ENCODE peak calls at places on chromosome 13, in eight cellular contexts. C is IMR-90, W is body of pancreas, Z is adrenal gland, O is uterus, K is upper lobe of left lung, F is breast epithelium, I is gastrocnemius medialis. E is an unnamed sample.

GRCh38 chr13:114319441-114319871 is 5.2 kb downstream of the CHAMP1 start:
- DNase-seq in C (peak; percentile 93), K (no peak), F (no peak), W (no peak), O (no peak), Z (no peak), I (no peak), E (no peak)

GRCh38 chr13:36490055-36490454 is 57.8 kb downstream of the CCNA1 start:
- DNase-seq in K (no peak), W (no peak), F (no peak), Z (no peak), O (no peak), C (no peak), I (no peak), E (no peak)

GRCh38 chr13:24218320-24218719 is 57.8 kb downstream of the SPATA13 start:
- DNase-seq in F (no peak), I (no peak), K (no peak), O (no peak), W (no peak), Z (no peak), C (no peak), E (no peak)

GRCh38 chr13:113938246-113938645 is 35.6 kb downstream of the C13orf46 start:
- DNase-seq in O (no peak), F (no peak), K (no peak), C (no peak), Z (no peak), W (no peak), I (no peak), E (no peak)

GRCh38 chr13:112635323-112635722 is 47.4 kb upstream of the TUBGCP3 start:
- DNase-seq in K (no peak), I (no peak), C (no peak), Z (no peak), F (peak; percentile 6), W (no peak), O (no peak), E (no peak)

GRCh38 chr13:32748305-32748704 is 162.1 kb downstream of the PDS5B start:
- DNase-seq in C (no peak), Z (no peak), F (no peak), O (no peak), K (no peak), W (no peak), I (no peak), E (no peak)

GRCh38 chr13:109782823-109783411 is 3.5 kb downstream of the IRS2 start:
- DNase-seq in W (no peak), Z (no peak), F (no peak), K (no peak), I (no peak), O (no peak), C (no peak), E (no peak)

GRCh38 chr13:19153782-19154450 is 27.7 kb downstream of the TUBA3C start:
- DNase-seq in K (no peak), O (no peak), F (no peak), Z (no peak), W (peak; percentile 31), I (no peak), C (no peak), E (no peak)

GRCh38 chr13:46799139-46799538 is 2.2 kb upstream of the ESD start:
- DNase-seq in O (no peak), Z (no peak), C (no peak), K (no peak), F (no peak), W (no peak), I (no peak), E (no peak)

GRCh38 chr13:46795321-46795720 is 1.6 kb downstream of the ESD start:
- DNase-seq in F (no peak), Z (no peak), O (no peak), C (no peak), W (no peak), I (no peak), K (no peak), E (no peak)

GRCh38 chr13:46796129-46796514 is 839 bp downstream of the ESD start:
- DNase-seq in Z (no peak), W (no peak), K (no peak), C (no peak), F (no peak), I (no peak), O (no peak), E (no peak)

GRCh38 chr13:46797468-46798237 is 692 bp upstream of the ESD start:
- DNase-seq in K (no peak), C (peak; percentile 48), Z (no peak), W (peak; percentile 9), F (no peak), I (no peak), O (no peak), E (no peak)

DNA sequence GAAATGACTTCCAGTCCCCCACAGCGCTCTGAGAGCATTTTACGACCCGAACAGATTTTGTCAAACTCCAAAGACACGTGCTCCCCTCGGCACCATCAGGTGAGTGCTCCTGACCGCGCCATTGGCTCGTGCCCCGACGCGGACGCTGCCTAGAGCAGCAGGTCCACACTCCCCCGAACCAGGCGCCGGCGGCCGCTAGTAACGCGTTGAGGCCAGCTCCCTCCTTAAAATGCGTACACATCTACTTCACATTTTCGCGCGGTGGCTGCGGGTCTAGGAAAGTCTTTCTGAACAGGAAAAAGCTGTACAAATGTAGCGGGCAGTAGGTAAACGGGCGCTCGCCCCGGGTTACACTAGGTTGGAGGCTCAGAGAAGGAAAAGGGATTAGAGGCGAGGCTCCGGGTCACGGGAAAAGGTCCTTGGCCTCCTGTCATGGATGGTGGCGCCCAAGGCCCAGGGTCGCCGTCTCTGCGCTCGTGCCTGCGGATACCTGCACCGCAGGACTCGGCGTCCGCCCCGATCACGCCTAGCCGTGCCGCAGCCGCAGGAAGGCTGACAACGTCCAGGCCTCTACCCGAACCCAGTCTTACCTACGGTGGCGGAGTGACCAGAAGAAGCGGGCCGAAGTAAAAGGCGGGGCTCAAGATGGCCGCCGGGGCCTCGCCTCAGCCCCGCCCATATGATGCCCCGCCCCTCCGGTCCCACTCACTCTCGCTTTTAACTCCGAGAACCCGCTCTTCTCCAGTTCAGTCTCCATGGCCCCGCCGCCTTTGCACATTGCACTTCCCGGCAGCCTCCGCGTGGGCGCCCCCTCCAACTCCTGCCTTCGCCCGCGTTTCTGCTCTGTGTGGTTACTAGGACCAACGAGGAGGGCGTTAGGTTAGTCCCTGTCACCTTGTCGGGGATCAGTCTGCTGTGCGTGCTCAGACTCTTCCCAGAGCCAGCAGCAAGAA is at the start of gene ESD:
- DNase-seq in F (peak; percentile 92), C (peak; percentile 87), O (peak; percentile 97), K (peak; percentile 93), I (peak; percentile 91), W (peak; percentile 95), Z (peak; percentile 92), E (peak; percentile 94)
- TF ChIP-seq POLR2A in F (no peak), C (peak; percentile 36), O (peak; percentile 78), K (peak; percentile 57), I (peak; percentile 86), W (peak; percentile 62), Z (peak; percentile 78), E (peak; percentile 83)

GRCh38 chr13:26977541-26977940 is 194.1 kb downstream of the USP12 start:
- DNase-seq in O (no peak), W (no peak), I (no peak), C (peak; percentile 49), Z (no peak), K (no peak), F (no peak), E (no peak)

GRCh38 chr13:26978081-26978860 is 193.3 kb downstream of the USP12 start:
- DNase-seq in O (no peak), I (no peak), K (no peak), C (no peak), W (no peak), Z (no peak), F (no peak), E (no peak)

GRCh38 chr13:26979334-26979733 is 192.3 kb downstream of the USP12 start:
- DNase-seq in C (no peak), O (no peak), W (no peak), Z (no peak), I (no peak), F (no peak), K (no peak), E (no peak)

GRCh38 chr13:26983533-26984315 is 187.9 kb downstream of the USP12 start:
- DNase-seq in C (no peak), K (no peak), I (no peak), Z (no peak), W (no peak), O (no peak), F (no peak), E (no peak)

DNA sequence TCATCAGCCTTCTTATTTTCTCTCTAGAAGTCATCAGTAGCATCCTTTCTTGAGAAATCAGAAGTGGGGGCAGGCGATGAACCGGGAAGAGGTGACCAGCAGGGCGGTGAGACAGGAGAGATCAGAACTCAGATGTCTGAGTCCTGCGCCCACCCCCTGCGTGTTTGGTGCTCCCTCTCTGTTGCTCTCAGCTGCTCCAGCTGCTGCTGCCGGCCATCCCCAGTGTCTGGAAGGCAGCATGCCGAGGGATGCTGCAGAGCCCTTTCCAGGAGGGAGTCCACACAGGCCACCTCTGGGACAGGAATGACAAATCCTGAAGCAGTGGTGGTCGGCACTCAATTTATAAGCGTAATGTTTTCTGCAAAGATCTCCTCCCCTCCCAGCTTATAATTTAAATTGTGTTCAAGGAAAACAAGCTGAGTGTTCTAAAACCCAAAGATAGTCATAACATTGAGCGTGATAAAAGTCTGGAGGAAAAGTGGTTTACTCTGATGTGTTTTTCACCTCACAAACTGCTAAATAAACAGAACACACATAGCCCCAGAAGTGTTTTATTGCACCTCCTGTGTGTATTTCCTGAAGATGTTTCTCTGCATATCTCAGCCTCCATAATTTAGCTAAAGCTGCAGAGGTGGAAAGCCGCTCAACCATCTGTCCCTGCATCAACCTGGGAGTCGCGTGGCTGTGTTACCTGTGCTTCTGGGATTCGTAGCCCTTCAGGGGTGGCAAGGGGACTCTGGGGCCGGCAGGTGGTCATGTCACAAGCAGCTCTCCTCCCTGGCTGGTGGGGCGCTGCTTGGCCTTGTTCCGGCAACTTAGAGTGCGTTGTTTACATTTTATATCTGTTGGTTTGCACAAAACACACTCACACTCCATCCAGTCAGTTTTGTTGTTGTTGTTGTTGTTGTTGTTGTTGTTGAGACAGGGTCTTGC is 191.2 kb downstream of the USP12 start:
- DNase-seq in C (no peak), Z (no peak), O (no peak), W (no peak), F (no peak), K (no peak), I (no peak), E (no peak)
- H3K4me1 ChIP-seq in C (peaks cover 18% of the 10 kb centered on the region), Z (no peaks in the 10 kb centered on the region), O (peaks cover 11% of the 10 kb centered on the region), W (peaks cover 26% of the 10 kb centered on the region), F (no peaks in the 10 kb centered on the region), K (peaks cover 22% of the 10 kb centered on the region), I (no peaks in the 10 kb centered on the region), E (no peaks in the 10 kb centered on the region)

DNA sequence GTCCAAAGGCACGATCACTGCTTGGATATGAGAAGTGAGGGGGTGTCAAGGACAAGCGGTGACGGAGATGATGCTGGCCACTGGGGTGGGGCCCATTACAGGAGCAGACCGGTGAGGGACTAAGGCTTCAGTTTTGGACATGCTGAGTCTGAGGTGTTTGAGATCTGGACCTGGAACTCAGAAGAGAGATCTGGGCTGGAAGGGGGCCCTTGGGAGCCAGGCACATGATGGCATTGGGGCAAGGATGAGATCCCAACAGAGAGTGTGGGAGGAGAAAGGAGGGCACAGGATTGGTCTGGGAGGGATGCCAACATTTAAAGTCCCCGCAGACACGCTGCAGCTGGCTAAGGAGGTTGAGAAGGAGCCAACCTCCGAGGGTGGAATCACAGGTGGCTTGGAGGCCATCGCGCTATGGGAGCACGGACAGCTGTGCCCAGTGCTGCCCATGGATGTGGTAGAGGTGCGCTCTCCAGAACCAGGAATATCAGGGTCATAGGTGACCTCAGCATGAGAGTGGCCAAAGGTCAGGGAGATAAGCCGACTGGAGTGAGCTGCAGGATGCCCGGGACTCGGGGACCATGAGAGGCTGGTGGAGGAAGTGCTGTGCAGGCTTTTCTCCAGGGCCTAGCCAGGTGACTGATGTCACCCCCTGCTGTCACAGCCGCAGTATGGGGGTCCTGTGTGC is 21.8 kb downstream of the DHRS12 start:
- DNase-seq in F (no peak), O (no peak), C (no peak), I (no peak), K (no peak), Z (no peak), W (peak; percentile 96), E (peak; percentile 66)
- H3K27me3 ChIP-seq in F (no peaks in the 10 kb centered on the region), O (no peaks in the 10 kb centered on the region), C (peaks cover under 1% of the 10 kb centered on the region), I (no peaks in the 10 kb centered on the region), K (no peaks in the 10 kb centered on the region), Z (no peaks in the 10 kb centered on the region), W (no peaks in the 10 kb centered on the region), E (no peaks in the 10 kb centered on the region)

GRCh38 chr13:76516013-76516412 is 370.2 kb downstream of the KCTD12 start:
- DNase-seq in W (no peak), Z (no peak), C (peak; percentile 92), F (no peak), K (no peak), O (no peak), I (no peak), E (no peak)

DNA sequence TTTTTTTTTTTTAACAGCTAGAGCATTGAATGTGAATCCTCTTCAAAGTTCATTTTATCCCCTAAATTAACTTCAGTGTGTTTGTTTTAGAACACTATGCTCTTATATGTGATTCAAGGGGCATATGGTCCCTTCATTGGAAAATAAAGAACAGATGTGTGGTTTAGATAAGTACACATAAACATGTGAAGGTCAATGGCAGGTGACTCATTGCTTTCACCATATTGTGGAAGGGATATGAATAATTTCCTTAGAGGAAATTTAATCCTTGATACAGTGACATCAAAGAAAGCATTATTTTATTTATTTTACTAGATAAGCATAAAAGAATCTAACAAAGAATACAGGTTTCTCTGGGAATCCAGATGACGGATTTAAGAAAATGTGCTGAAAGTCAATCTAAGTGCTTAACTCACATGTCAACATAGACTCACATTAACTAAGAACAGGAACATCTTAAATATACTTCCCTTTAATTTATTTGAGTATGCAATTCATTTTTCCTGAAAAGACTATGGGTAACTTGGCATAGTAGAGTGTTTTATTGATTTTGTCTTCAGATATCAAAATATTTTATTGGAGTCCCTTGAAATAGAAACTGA is 373.4 kb downstream of the KCTD12 start:
- DNase-seq in K (no peak), I (no peak), Z (no peak), W (no peak), F (no peak), O (no peak), C (peak; percentile 97), E (no peak)
- TF ChIP-seq POLR2A in K (no peak), I (no peak), Z (no peak), W (no peak), F (no peak), O (no peak), C (no peak), E (no peak)